ENCODE peak calls at places on chromosomes 2 and 18, in eight cellular contexts. D is astrocyte of the spinal cord; T is NB4; E is GM13977; L is cardiac fibroblast; O is foreskin fibroblast; H is bronchial epithelial cell; Z is CD4-positive, alpha-beta T cell. X is an unnamed sample.

GRCh38 chr2:126885701-126886121 is 13.0 kb upstream of the TEX51 start:
- DNase-seq in O (peak), D (peak), H (no peak), L (peak), E (no peak), T (no peak), Z (no peak), X (no peak)

GRCh38 chr2:177733322-177733855 is 339.2 kb downstream of the PDE11A start:
- DNase-seq in T (no peak), L (no peak), E (no peak), D (no peak), H (no peak), Z (no peak), O (no peak), X (no peak)

GRCh38 chr2:45765847-45766254 is 114.4 kb downstream of the PRKCE start:
- DNase-seq in H (no peak), O (no peak), Z (no peak), E (no peak), D (no peak), L (no peak), T (peak), X (no peak)

GRCh38 chr2:216074794-216075193 is 6.8 kb downstream of the PECR start:
- DNase-seq in E (no peak), L (peak), T (no peak), O (no peak), Z (no peak), D (no peak), H (no peak), X (no peak)

GRCh38 chr2:12607971-12608370 is 108.8 kb upstream of the TRIB2 start:
- DNase-seq in H (peak), Z (no peak), E (no peak), L (peak), O (peak), T (no peak), D (peak), X (no peak)

GRCh38 chr2:207227062-207227748 is 61.5 kb upstream of the KLF7 start:
- DNase-seq in Z (no peak), O (no peak), T (no peak), E (no peak), L (no peak), H (no peak), D (peak), X (peak)

GRCh38 chr2:2765839-2766495 is 434.9 kb upstream of the MYT1L start:
- DNase-seq in O (no peak), H (no peak), L (no peak), Z (no peak), T (no peak), D (no peak), E (no peak), X (no peak)

GRCh38 chr2:28296243-28296642 is 96.4 kb upstream of the FOSL2 start:
- DNase-seq in H (peak), O (peak), E (no peak), D (peak), L (peak), T (no peak), Z (no peak), X (no peak)

GRCh38 chr2:2147024-2147900 is 183.8 kb downstream of the MYT1L start:
- DNase-seq in D (no peak), O (no peak), Z (no peak), E (no peak), L (no peak), H (no peak), T (no peak), X (peak)

GRCh38 chr2:217510790-217511291 is 492.0 kb downstream of the TNS1 start:
- DNase-seq in H (peak), T (peak), D (peak), O (peak), E (peak), L (peak), Z (no peak), X (peak)

GRCh38 chr18:48454146-48454796 is 45.1 kb upstream of the ZBTB7C start:
- DNase-seq in H (no peak), T (peak), Z (no peak), D (peak), O (no peak), L (no peak), E (no peak), X (no peak)

GRCh38 chr2:70041666-70042065 is 45.6 kb upstream of the PCBP1 start:
- DNase-seq in H (peak), O (no peak), E (no peak), D (no peak), L (peak), Z (no peak), T (no peak), X (no peak)

GRCh38 chr2:14285812-14286211 is 346.7 kb upstream of the LRATD1 start:
- DNase-seq in Z (no peak), E (no peak), L (no peak), D (no peak), O (no peak), T (no peak), H (peak), X (no peak)

GRCh38 chr2:121698318-121698930 is 38.3 kb downstream of the NIFK start:
- DNase-seq in E (no peak), D (no peak), H (no peak), Z (no peak), T (peak), O (no peak), L (no peak), X (no peak)

GRCh38 chr18:25648724-25649260 is 296.8 kb upstream of the ZNF521 start:
- DNase-seq in D (peak), O (peak), H (no peak), L (no peak), E (no peak), T (no peak), Z (no peak), X (no peak)

GRCh38 chr2:20618886-20619521 is 31.9 kb downstream of the HS1BP3 start:
- DNase-seq in E (no peak), T (no peak), L (no peak), H (no peak), D (no peak), O (no peak), Z (no peak), X (peak)

GRCh38 chr2:228017784-228018183 is 146.4 kb downstream of the DAW1 start:
- DNase-seq in L (no peak), Z (no peak), T (no peak), H (no peak), O (no peak), D (no peak), E (no peak), X (no peak)

GRCh38 chr2:136505462-136505861 is 259.9 kb upstream of the THSD7B start:
- DNase-seq in T (no peak), O (no peak), L (no peak), Z (no peak), D (no peak), H (no peak), E (no peak), X (no peak)

GRCh38 chr2:169704160-169704713 is 10.0 kb downstream of the PHOSPHO2 start:
- DNase-seq in E (no peak), H (no peak), D (no peak), Z (no peak), L (no peak), O (no peak), T (no peak), X (no peak)
- TF ChIP-seq CTCF in E (no peak), H (no peak), D (no peak), Z (no peak), L (no peak), O (no peak), T (no peak), X (no peak)

GRCh38 chr18:5066380-5066977 is 130.6 kb downstream of the AKAIN1 start:
- DNase-seq in L (no peak), D (no peak), Z (no peak), E (no peak), O (no peak), H (no peak), T (peak), X (peak)
- TF ChIP-seq CTCF in L (no peak), D (peak), Z (peak), E (peak), O (no peak), H (no peak), T (peak), X (peak)

GRCh38 chr2:181457121-181457740 is at the start of gene ITGA4:
- DNase-seq in E (peak), D (peak), L (peak), T (peak), O (peak), H (peak), Z (peak), X (peak)
- TF ChIP-seq CTCF in E (peak), D (peak), L (peak), T (peak), O (peak), H (peak), Z (peak), X (peak)

GRCh38 chr2:176114120-176114929 is 2.3 kb upstream of the HOXD10 start:
- DNase-seq in O (no peak), T (no peak), L (no peak), E (no peak), Z (no peak), D (no peak), H (no peak), X (no peak)

GRCh38 chr2:176114930-176115625 is 1.5 kb upstream of the HOXD10 start:
- DNase-seq in L (no peak), E (no peak), Z (no peak), H (no peak), T (peak), D (no peak), O (no peak), X (no peak)

GRCh38 chr2:176117162-176117822 is 714 bp downstream of the HOXD10 start:
- DNase-seq in D (no peak), H (no peak), E (no peak), L (no peak), Z (no peak), T (no peak), O (no peak), X (no peak)

GRCh38 chr2:176117823-176118376 is 1.3 kb downstream of the HOXD10 start:
- DNase-seq in H (no peak), O (no peak), Z (no peak), D (no peak), E (no peak), T (no peak), L (no peak), X (no peak)

DNA sequence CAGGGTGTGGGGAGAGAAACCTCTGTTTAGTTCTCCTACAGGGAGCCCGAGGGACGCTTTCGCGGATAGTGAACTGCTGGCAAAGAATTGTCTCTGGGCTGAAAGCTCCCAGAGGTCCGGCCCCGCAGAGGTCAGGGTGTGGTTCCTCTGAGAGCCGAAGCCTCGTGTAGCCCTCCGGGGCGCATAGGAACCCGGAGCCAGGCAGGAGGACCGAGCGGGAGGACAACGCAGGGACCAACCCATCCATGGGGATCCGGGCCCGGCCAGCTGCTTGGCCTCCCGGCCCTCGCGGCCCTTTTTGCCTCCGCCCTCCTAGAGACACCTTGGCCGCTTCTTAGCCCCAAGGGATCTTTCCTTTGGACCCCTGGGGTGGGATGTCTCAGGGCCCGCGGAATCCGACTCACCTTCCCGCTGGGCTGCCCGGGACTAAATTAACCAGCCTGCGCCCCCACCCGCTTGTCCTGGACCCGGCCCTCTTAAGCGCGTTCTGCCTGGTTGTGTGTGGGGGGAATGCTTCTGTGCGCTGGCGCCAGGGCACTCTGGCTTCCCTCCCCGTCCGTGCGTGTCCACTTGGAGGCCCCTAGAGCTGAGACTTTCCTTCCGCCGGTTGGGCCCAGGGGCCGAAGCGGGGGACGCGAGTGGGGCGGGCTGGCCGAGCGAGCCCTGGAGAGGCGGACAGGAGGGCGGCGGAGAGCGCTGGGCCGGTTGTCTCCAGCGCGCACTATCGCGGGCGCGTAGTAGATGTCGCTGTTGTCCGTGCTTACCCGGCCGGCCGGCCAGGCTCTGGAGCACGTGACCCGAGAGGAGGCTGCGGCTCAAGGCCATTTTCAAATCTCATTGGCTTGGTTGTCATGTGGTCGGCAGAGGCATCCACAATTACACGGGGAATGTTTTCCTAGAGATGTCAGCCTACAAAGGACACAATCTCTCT is at the start of gene HOXD10:
- DNase-seq in E (no peak), D (no peak), H (no peak), O (no peak), T (no peak), L (no peak), Z (no peak), X (peak)
- TF ChIP-seq CTCF in E (no peak), D (peak), H (no peak), O (peak), T (no peak), L (no peak), Z (no peak), X (no peak)

GRCh38 chr2:220858101-220858500 is 714.0 kb downstream of the EPHA4 start:
- DNase-seq in H (no peak), E (no peak), L (no peak), Z (no peak), O (no peak), T (no peak), D (no peak), X (no peak)
- TF ChIP-seq CTCF in H (no peak), E (no peak), L (no peak), Z (no peak), O (no peak), T (no peak), D (no peak), X (peak)

DNA sequence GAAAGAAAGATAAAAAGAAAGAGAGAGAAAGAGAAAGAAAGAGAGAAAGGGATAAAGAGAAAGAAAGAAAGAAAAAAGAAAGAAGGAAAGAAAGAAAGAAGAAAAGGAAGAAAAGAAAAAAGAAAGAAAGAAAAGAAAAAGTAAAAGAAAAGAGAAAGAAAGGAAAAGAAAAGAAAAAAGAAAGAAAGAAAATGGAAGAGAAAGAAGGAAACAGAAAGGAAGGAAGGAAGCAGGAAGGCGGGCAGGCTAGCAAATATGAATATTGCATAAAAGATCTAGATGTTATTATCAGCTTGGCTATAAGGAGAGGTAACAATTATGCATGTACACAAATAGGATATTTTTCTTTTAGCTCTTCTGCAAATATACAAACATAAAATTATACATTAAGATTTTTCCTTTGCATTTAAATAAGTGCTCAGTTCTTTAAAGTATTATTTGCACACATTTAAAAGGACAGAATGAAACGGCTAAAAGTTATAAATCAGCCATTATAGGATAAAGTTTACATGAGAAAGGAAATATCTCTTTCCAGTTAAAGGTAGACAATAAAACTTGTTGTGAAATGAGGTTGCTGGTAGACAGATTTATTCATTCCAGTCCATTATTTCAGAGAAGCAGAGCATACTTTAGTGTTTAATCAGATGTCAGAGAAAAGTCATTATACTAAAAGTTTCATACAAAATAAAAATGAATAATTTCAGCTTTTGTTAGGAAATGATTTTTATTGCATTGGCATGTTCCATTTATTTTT is 511.4 kb downstream of the KCNJ3 start:
- DNase-seq in E (no peak), T (no peak), Z (no peak), H (no peak), L (no peak), O (peak), D (no peak), X (no peak)
- TF ChIP-seq CTCF in E (no peak), T (no peak), Z (peak), H (no peak), L (no peak), O (no peak), D (no peak), X (no peak)

GRCh38 chr18:9661564-9661963 is 46.5 kb upstream of the RAB31 start:
- DNase-seq in T (peak), E (no peak), D (no peak), H (peak), L (peak), O (peak), Z (no peak), X (no peak)
- TF ChIP-seq CTCF in T (no peak), E (no peak), D (peak), H (peak), L (peak), O (peak), Z (no peak), X (no peak)

X was measured in glutamatergic neuron.